ENCODE peak calls at places on chromosomes 1 and 21, in seven cellular contexts. X is adrenal gland, B is ovary, J is transverse colon, O is NB4, G is A549, I is body of pancreas. V is an unnamed sample.

GRCh38 chr1:204076891-204077290 is 4.0 kb downstream of the SOX13 start:
- DNase-seq in X (no peak), B (no peak), J (no peak), O (no peak), G (no peak), I (no peak), V (no peak)

GRCh38 chr1:212283741-212284140 is 1.5 kb upstream of the PPP2R5A start:
- DNase-seq in X (no peak), B (no peak), J (no peak), O (no peak), G (no peak), I (no peak), V (no peak)

GRCh38 chr1:197469620-197470210 is 201.7 kb downstream of the CRB1 start:
- DNase-seq in X (no peak), B (no peak), J (no peak), O (peak; percentile 81), G (no peak), I (no peak), V (no peak)

GRCh38 chr1:39128959-39129358 is 75.5 kb upstream of the MACF1 start:
- DNase-seq in X (no peak), B (no peak), J (peak; percentile 89), O (no peak), G (no peak), I (peak; percentile 97), V (no peak)

GRCh38 chr1:30856260-30856790 is 52.2 kb downstream of the SDC3 start:
- DNase-seq in X (peak; percentile 25), B (no peak), J (no peak), O (no peak), G (no peak), I (peak; percentile 35), V (no peak)

GRCh38 chr21:44360174-44360573 is 6.8 kb downstream of the TRPM2 start:
- DNase-seq in X (no peak), B (no peak), J (no peak), O (peak; percentile 80), G (no peak), I (no peak), V (no peak)

GRCh38 chr1:145992502-145992936 is 3.9 kb downstream of the TXNIP start:
- DNase-seq in X (peak; percentile 28), B (peak; percentile 14), J (no peak), O (no peak), G (no peak), I (no peak), V (no peak)

GRCh38 chr1:192575499-192576189 is at the start of gene RGS1:
- DNase-seq in X (peak; percentile 20), B (no peak), J (peak; percentile 76), O (peak; percentile 90), G (no peak), I (peak; percentile 13), V (no peak)

GRCh38 chr1:232059726-232060360 is 433.3 kb downstream of the DISC1 start:
- DNase-seq in X (no peak), B (no peak), J (peak; percentile 16), O (no peak), G (no peak), I (no peak), V (no peak)

GRCh38 chr1:46403916-46404315 is 9.8 kb downstream of the FAAH start:
- DNase-seq in X (no peak), B (no peak), J (no peak), O (no peak), G (no peak), I (no peak), V (no peak)

GRCh38 chr1:38474738-38475623 is 384.6 kb downstream of the RRAGC start:
- DNase-seq in X (no peak), B (no peak), J (peak; percentile 37), O (no peak), G (no peak), I (no peak), V (no peak)

GRCh38 chr1:60709426-60709825 is 372.9 kb upstream of the NFIA start:
- DNase-seq in X (no peak), B (no peak), J (no peak), O (no peak), G (no peak), I (no peak), V (no peak)

GRCh38 chr1:214472362-214472761 is 79.0 kb downstream of the PTPN14 start:
- DNase-seq in X (no peak), B (no peak), J (no peak), O (no peak), G (no peak), I (no peak), V (no peak)

GRCh38 chr1:160942926-160943325 is 11.7 kb downstream of the ITLN2 start:
- DNase-seq in X (no peak), B (no peak), J (no peak), O (peak; percentile 18), G (no peak), I (peak; percentile 31), V (peak; percentile 14)

GRCh38 chr1:29789221-29789909 is 553.0 kb downstream of the PTPRU start:
- DNase-seq in X (no peak), B (no peak), J (no peak), O (no peak), G (no peak), I (no peak), V (no peak)

GRCh38 chr1:228282329-228283042 is 74.6 kb downstream of the OBSCN start:
- DNase-seq in X (no peak), B (no peak), J (peak; percentile 5), O (no peak), G (no peak), I (no peak), V (no peak)

GRCh38 chr21:29343517-29343916 is 44.8 kb downstream of the BACH1 start:
- DNase-seq in X (no peak), B (no peak), J (no peak), O (no peak), G (no peak), I (peak; percentile 52), V (no peak)

GRCh38 chr1:186559601-186560116 is 98.7 kb upstream of the PDC start:
- DNase-seq in X (no peak), B (no peak), J (no peak), O (no peak), G (no peak), I (no peak), V (no peak)

GRCh38 chr1:63845346-63845745 is 71.5 kb downstream of the ROR1 start:
- DNase-seq in X (no peak), B (no peak), J (no peak), O (no peak), G (no peak), I (no peak), V (no peak)

DNA sequence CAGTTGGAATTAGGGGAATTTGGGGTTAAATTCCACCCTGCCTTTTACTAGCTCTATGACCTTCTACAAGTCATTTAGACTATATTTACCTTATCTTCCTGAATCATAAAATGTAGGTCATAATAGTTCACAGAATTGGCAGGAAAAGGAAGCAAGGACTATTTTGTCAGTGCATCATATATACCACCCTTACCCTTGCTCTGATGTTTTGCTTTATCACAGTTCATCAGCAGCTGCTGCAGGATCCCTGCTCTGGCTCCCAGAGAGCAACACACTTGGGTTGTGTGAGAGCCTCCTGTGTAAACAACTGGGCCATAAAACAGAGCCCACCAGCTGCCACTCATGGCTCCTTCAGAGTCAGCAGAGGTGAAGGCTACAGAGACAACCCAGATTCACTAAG is 631.6 kb upstream of the CAMK1G start:
- DNase-seq in X (no peak), B (no peak), J (peak; percentile 15), O (no peak), G (no peak), I (no peak), V (no peak)
- TF ChIP-seq POLR2A in X (no peak), B (no peak), J (no peak), O (no peak), G (no peak), I (no peak), V (no peak)

DNA sequence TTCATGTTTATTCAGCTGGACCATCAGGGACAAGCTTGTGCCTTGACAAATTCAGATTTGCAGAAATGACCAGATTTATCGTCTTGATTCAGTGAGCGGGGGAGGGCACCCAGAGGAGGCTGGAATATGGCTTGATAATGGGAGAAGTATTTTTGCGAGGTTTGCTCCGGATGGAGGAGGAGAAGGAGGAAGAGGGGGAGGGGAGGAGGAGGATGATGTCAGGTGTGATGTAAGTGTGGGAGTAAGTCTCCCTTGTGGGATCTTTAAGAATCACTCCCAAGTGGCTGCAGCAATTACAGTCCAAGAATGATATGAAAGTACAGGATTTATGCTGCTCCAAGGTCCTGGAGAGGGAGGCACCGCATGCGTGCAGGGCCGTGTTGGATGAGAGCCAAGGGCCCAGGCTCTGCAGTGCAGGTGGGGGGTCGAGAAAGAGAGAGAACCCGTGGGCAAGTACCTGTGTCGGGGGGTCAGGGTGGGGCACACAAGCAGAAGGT is 5.6 kb upstream of the ZNF496 start:
- DNase-seq in X (no peak), B (no peak), J (no peak), O (no peak), G (no peak), I (no peak), V (no peak)
- TF ChIP-seq POLR2A in X (no peak), B (no peak), J (no peak), O (no peak), G (no peak), I (no peak), V (no peak)

GRCh38 chr1:150579110-150579954 is at the start of gene MCL1:
- DNase-seq in X (peak; percentile 96), B (peak; percentile 95), J (peak; percentile 95), O (peak; percentile 96), G (peak; percentile 84), I (peak; percentile 96), V (peak; percentile 95)
- TF ChIP-seq POLR2A in X (peak; percentile 98), B (peak; percentile 91), J (peak; percentile 99), O (peak; percentile 95), G (peak; percentile 87), I (peak; percentile 99), V (peak; percentile 93)

GRCh38 chr1:35178874-35179380 is 14.0 kb downstream of the SFPQ start:
- DNase-seq in X (no peak), B (no peak), J (no peak), O (no peak), G (no peak), I (no peak), V (no peak)

GRCh38 chr1:35178295-35178695 is 14.7 kb downstream of the SFPQ start:
- DNase-seq in X (no peak), B (no peak), J (no peak), O (no peak), G (no peak), I (no peak), V (no peak)

GRCh38 chr1:35181790-35182455 is 11.0 kb downstream of the SFPQ start:
- DNase-seq in X (no peak), B (no peak), J (no peak), O (no peak), G (no peak), I (no peak), V (no peak)

GRCh38 chr1:35179864-35180263 is 13.1 kb downstream of the SFPQ start:
- DNase-seq in X (no peak), B (no peak), J (no peak), O (no peak), G (no peak), I (no peak), V (no peak)

DNA sequence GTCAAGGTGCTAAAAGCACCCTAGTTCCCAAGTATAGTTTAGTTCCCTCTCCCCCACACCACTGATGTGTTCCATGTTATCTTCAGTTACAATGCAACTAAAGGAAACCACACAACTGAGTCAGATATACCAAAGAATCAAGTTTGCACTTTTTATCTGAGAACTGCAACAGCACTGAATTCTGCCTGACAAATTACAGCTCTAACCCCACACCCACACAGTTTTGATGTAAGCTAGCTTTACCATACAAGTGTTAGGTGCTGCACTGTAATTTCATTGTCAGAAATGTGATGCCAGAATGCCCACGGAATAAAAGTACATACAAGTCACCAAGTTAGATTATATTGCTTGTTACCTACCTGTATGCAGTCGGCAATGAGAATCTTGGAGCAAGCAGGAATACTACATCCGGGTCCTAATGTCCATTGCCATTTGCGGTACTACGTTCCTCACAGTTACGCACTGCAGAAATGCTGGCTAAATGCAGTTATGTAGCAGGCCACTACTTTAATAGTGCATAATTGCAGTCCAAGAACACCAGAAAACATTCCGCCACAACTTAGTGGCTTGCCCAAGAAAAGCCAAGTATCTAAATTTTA is 12.1 kb downstream of the SFPQ start:
- DNase-seq in X (no peak), B (no peak), J (no peak), O (peak; percentile 41), G (no peak), I (no peak), V (peak; percentile 23)
- TF ChIP-seq POLR2A in X (no peak), B (no peak), J (no peak), O (no peak), G (no peak), I (no peak), V (no peak)

V was measured in erythroblast.